ENCODE peak calls at places on chromosomes 16 and 17, in eight cellular contexts. E, H, G, U, Y, I, B and X are unnamed samples.

GRCh38 chr16:79089735-79090284 is 510.7 kb downstream of the MAF start:
- DNase-seq in E (no peak), H (no peak), G (no peak), U (no peak), Y (no peak), I (no peak), B (no peak), X (no peak)

GRCh38 chr16:60744198-60744597 is 1292.0 kb downstream of the CDH8 start:
- DNase-seq in E (no peak), H (no peak), G (no peak), U (no peak), Y (no peak), I (no peak), B (no peak), X (no peak)

GRCh38 chr16:28549301-28549899 is 4.3 kb upstream of the SGF29 start:
- DNase-seq in E (no peak), H (no peak), G (no peak), U (peak; percentile 51), Y (peak; percentile 49), I (no peak), B (peak; percentile 56), X (no peak)

GRCh38 chr17:37848690-37849616 is 75.3 kb upstream of the TBC1D3K start:
- DNase-seq in E (no peak), H (peak; percentile 97), G (no peak), U (peak; percentile 74), Y (peak; percentile 69), I (no peak), B (peak; percentile 91), X (no peak)

GRCh38 chr17:81961087-81961514 is at the start of gene NOTUM:
- DNase-seq in E (no peak), H (peak; percentile 42), G (no peak), U (no peak), Y (peak; percentile 79), I (no peak), B (no peak), X (no peak)

GRCh38 chr16:85888405-85889331 is 10.3 kb upstream of the IRF8 start:
- DNase-seq in E (no peak), H (peak; percentile 89), G (no peak), U (peak; percentile 94), Y (peak; percentile 48), I (no peak), B (peak; percentile 41), X (no peak)

GRCh38 chr17:48439875-48440505 is 10.0 kb upstream of the SKAP1 start:
- DNase-seq in E (no peak), H (no peak), G (no peak), U (no peak), Y (no peak), I (peak; percentile 59), B (no peak), X (no peak)

GRCh38 chr17:77825621-77826020 is 132.9 kb upstream of the TNRC6C start:
- DNase-seq in E (no peak), H (no peak), G (no peak), U (no peak), Y (no peak), I (no peak), B (no peak), X (peak; percentile 27)

GRCh38 chr17:44918006-44918405 is 2.7 kb upstream of the GFAP start:
- DNase-seq in E (peak; percentile 7), H (no peak), G (no peak), U (no peak), Y (no peak), I (no peak), B (peak; percentile 83), X (peak; percentile 28)

GRCh38 chr17:51435641-51436091 is 175.3 kb downstream of the UTP18 start:
- DNase-seq in E (peak; percentile 91), H (peak; percentile 42), G (no peak), U (peak; percentile 15), Y (peak; percentile 14), I (peak; percentile 60), B (peak; percentile 21), X (peak; percentile 61)

GRCh38 chr17:352421-353212 is at the start of gene RPH3AL:
- DNase-seq in E (peak; percentile 81), H (no peak), G (no peak), U (no peak), Y (peak; percentile 49), I (no peak), B (peak; percentile 17), X (peak; percentile 87)

GRCh38 chr16:58578642-58579041 is 51.0 kb downstream of the CNOT1 start:
- DNase-seq in E (no peak), H (no peak), G (no peak), U (no peak), Y (no peak), I (no peak), B (peak; percentile 8), X (no peak)